ENCODE peak calls at places on chromosomes 6 and 20, in five cellular contexts. U is AG04449, R is hypothalamus, Y is body of pancreas, A is chondrocyte. F is an unnamed sample.

GRCh38 chr6:43391448-43392031 is 22.1 kb upstream of the ZNF318 start:
- DNase-seq in U (no peak), R (no peak), Y (no peak), A (no peak), F (no peak)

GRCh38 chr6:15628499-15629131 is 34.2 kb downstream of the DTNBP1 start:
- DNase-seq in U (peak), R (no peak), Y (no peak), A (no peak), F (peak)

GRCh38 chr20:62761759-62762131 is 34.5 kb upstream of the MRGBP start:
- DNase-seq in U (no peak), R (no peak), Y (no peak), A (no peak), F (no peak)

GRCh38 chr20:1930165-1930564 is 35.0 kb downstream of the SIRPA start:
- DNase-seq in U (no peak), R (no peak), Y (peak), A (no peak), F (no peak)

GRCh38 chr20:1357921-1358671 is 29.2 kb upstream of the SDCBP2 start:
- DNase-seq in U (no peak), R (no peak), Y (no peak), A (no peak), F (no peak)

GRCh38 chr6:84847349-84848160 is 83.2 kb upstream of the TBX18 start:
- DNase-seq in U (peak), R (no peak), Y (no peak), A (no peak), F (no peak)

GRCh38 chr6:103191391-103192093 is 1668.2 kb downstream of the HACE1 start:
- DNase-seq in U (no peak), R (no peak), Y (no peak), A (no peak), F (no peak)

GRCh38 chr6:154060076-154060475 is 21.0 kb downstream of the OPRM1 start:
- DNase-seq in U (no peak), R (no peak), Y (no peak), A (no peak), F (no peak)

GRCh38 chr6:76683985-76684384 is 611.5 kb upstream of the IMPG1 start:
- DNase-seq in U (no peak), R (no peak), Y (no peak), A (no peak), F (no peak)

GRCh38 chr20:47456952-47457724 is 44.5 kb upstream of the NCOA3 start:
- DNase-seq in U (no peak), R (no peak), Y (no peak), A (no peak), F (peak)

GRCh38 chr6:136788069-136788902 is 4.0 kb downstream of the MAP3K5 start:
- DNase-seq in U (no peak), R (no peak), Y (no peak), A (no peak), F (peak)

GRCh38 chr6:958531-958930 is 265.6 kb upstream of the EXOC2 start:
- DNase-seq in U (peak), R (no peak), Y (no peak), A (no peak), F (peak)

GRCh38 chr6:165732696-165733486 is 69.8 kb upstream of the PDE10A start:
- DNase-seq in U (no peak), R (no peak), Y (no peak), A (no peak), F (no peak)

GRCh38 chr6:125749864-125750691 is 646 bp downstream of the HEY2 start:
- DNase-seq in U (no peak), R (peak), Y (peak), A (no peak), F (no peak)

GRCh38 chr6:84269947-84270733 is 42.7 kb upstream of the CEP162 start:
- DNase-seq in U (no peak), R (no peak), Y (no peak), A (no peak), F (no peak)

GRCh38 chr6:136901212-136901784 is 20.8 kb upstream of the SLC35D3 start:
- DNase-seq in U (no peak), R (no peak), Y (no peak), A (no peak), F (no peak)

GRCh38 chr6:106639812-106640211 is 10.4 kb downstream of the QRSL1 start:
- DNase-seq in U (no peak), R (no peak), Y (no peak), A (no peak), F (no peak)

GRCh38 chr6:90413396-90413795 is 116.8 kb upstream of the BACH2 start:
- DNase-seq in U (no peak), R (no peak), Y (no peak), A (no peak), F (no peak)

GRCh38 chr6:5214570-5215052 is 46.1 kb downstream of the LYRM4 start:
- DNase-seq in U (no peak), R (peak), Y (peak), A (no peak), F (no peak)

GRCh38 chr6:167576798-167577528 is 249.7 kb upstream of the AFDN start:
- DNase-seq in U (no peak), R (no peak), Y (no peak), A (no peak), F (no peak)

GRCh38 chr6:33497157-33497556 is 42.8 kb downstream of the ZBTB9 start:
- DNase-seq in U (no peak), R (no peak), Y (no peak), A (no peak), F (no peak)

GRCh38 chr6:169896826-169897456 is 145.5 kb downstream of the ERMARD start:
- DNase-seq in U (no peak), R (no peak), Y (no peak), A (peak), F (no peak)

GRCh38 chr6:291697-292505 is at the start of gene DUSP22:
- DNase-seq in U (no peak), R (no peak), Y (peak), A (peak), F (peak)

GRCh38 chr6:3612341-3613041 is 139.0 kb downstream of the PXDC1 start:
- DNase-seq in U (peak), R (no peak), Y (no peak), A (no peak), F (peak)

GRCh38 chr20:18524646-18525045 is 16.9 kb downstream of the SEC23B start:
- DNase-seq in U (no peak), R (no peak), Y (no peak), A (no peak), F (peak)

GRCh38 chr6:47592466-47592865 is 105.9 kb upstream of the ADGRF4 start:
- DNase-seq in U (no peak), R (no peak), Y (no peak), A (no peak), F (no peak)

GRCh38 chr6:25485820-25486559 is 166.0 kb upstream of the SCGN start:
- DNase-seq in U (no peak), R (no peak), Y (peak), A (no peak), F (no peak)

GRCh38 chr6:26215200-26216014 is 128.2 kb downstream of the HFE start:
- DNase-seq in U (no peak), R (no peak), Y (no peak), A (no peak), F (no peak)

GRCh38 chr6:142361765-142362540 is 60.1 kb downstream of the ADGRG6 start:
- DNase-seq in U (peak), R (no peak), Y (no peak), A (no peak), F (peak)